ENCODE peak calls at places on chromosomes 12 and 14, in six cellular contexts. O is T-helper 1 cell, N is cardiac muscle cell, Y is adrenal gland, K is cardiac fibroblast, F is OCI-LY7. A is an unnamed sample.

GRCh38 chr12:43764528-43764927 is 5.8 kb downstream of the IRAK4 start:
- DNase-seq in Y (no peak), F (no peak), O (no peak), K (no peak), N (no peak), A (no peak)

GRCh38 chr12:50765325-50765911 is 1.5 kb downstream of the ATF1 start:
- DNase-seq in K (peak; percentile 61), O (peak; percentile 71), F (peak; percentile 67), Y (peak; percentile 54), N (peak; percentile 50), A (peak; percentile 72)

GRCh38 chr12:108969622-108970021 is 51.2 kb downstream of the SVOP start:
- DNase-seq in N (no peak), O (no peak), Y (no peak), K (no peak), F (no peak), A (no peak)

GRCh38 chr12:95096852-95097251 is 23.4 kb upstream of the NR2C1 start:
- DNase-seq in K (peak; percentile 69), Y (no peak), F (no peak), N (peak; percentile 71), O (no peak), A (no peak)

GRCh38 chr12:71160585-71160984 is 2.8 kb upstream of the TSPAN8 start:
- DNase-seq in N (peak; percentile 30), Y (no peak), O (no peak), F (no peak), K (no peak), A (no peak)

GRCh38 chr12:59452259-59452658 is 143.6 kb upstream of the SLC16A7 start:
- DNase-seq in N (peak; percentile 64), O (no peak), Y (no peak), F (no peak), K (peak; percentile 53), A (no peak)

GRCh38 chr14:100602621-100603020 is 15.4 kb upstream of the BEGAIN start:
- DNase-seq in N (no peak), O (no peak), Y (no peak), F (no peak), K (no peak), A (no peak)

GRCh38 chr12:132445884-132446471 is 44.0 kb upstream of the FBRSL1 start:
- DNase-seq in N (peak; percentile 85), O (peak; percentile 80), K (peak; percentile 80), F (peak; percentile 93), Y (peak; percentile 21), A (no peak)

GRCh38 chr14:21653331-21653885 is at the start of gene OR4E2:
- DNase-seq in K (no peak), O (no peak), F (no peak), N (no peak), Y (no peak), A (no peak)

GRCh38 chr14:22147716-22148115 is 441.3 kb downstream of the DAD1 start:
- DNase-seq in N (no peak), Y (no peak), F (no peak), K (no peak), O (no peak), A (no peak)

GRCh38 chr12:117098361-117099217 is 627 bp downstream of the TESC start:
- DNase-seq in K (no peak), O (peak; percentile 53), Y (no peak), N (no peak), F (peak; percentile 18), A (no peak)

GRCh38 chr14:35387713-35388579 is 16.6 kb downstream of the NFKBIA start:
- DNase-seq in F (no peak), Y (no peak), N (no peak), O (no peak), K (no peak), A (no peak)

GRCh38 chr14:53608369-53608768 is 348.3 kb downstream of the BMP4 start:
- DNase-seq in O (no peak), N (no peak), K (no peak), Y (no peak), F (peak; percentile 55), A (peak; percentile 66)

GRCh38 chr12:107384645-107385044 is 291.3 kb upstream of the CRY1 start:
- DNase-seq in K (no peak), F (no peak), Y (no peak), O (no peak), N (no peak), A (no peak)

GRCh38 chr12:125512541-125513298 is 447.5 kb downstream of the AACS start:
- DNase-seq in Y (no peak), K (no peak), O (no peak), N (no peak), F (peak; percentile 9), A (peak; percentile 23)

A was measured in MM.1S.